ENCODE peak calls at places on chromosomes 13 and 19, in nine cellular contexts. Q, C, U, W, Z, K, V, J and F are unnamed samples.

GRCh38 chr19:9848060-9848459 is 12.9 kb downstream of the PIN1 start:
- DNase-seq in K (peak; percentile 72), U (no peak), J (no peak), W (no peak), Q (peak; percentile 20), Z (no peak), V (no peak), C (no peak), F (no peak)

GRCh38 chr13:29852464-29853054 is 2.1 kb upstream of the UBL3 start:
- DNase-seq in C (peak; percentile 30), K (no peak), V (no peak), W (no peak), J (no peak), Z (no peak), Q (no peak), U (peak; percentile 55), F (no peak)

GRCh38 chr13:44748439-44748838 is 172.3 kb upstream of the TSC22D1 start:
- DNase-seq in K (no peak), Q (no peak), J (no peak), W (no peak), C (no peak), V (no peak), Z (no peak), U (no peak), F (no peak)

GRCh38 chr19:17726914-17727773 is 7.9 kb downstream of the MAP1S start:
- DNase-seq in K (no peak), W (no peak), J (no peak), C (no peak), Q (no peak), Z (no peak), V (no peak), U (no peak), F (no peak)

GRCh38 chr19:3970313-3970807 is 539 bp downstream of the DAPK3 start:
- DNase-seq in Z (no peak), K (no peak), Q (no peak), C (no peak), U (no peak), V (no peak), J (no peak), W (no peak), F (no peak)

GRCh38 chr13:46624353-46624752 is 71.4 kb downstream of the LRCH1 start:
- DNase-seq in U (no peak), Z (no peak), K (no peak), J (no peak), W (no peak), C (no peak), Q (no peak), V (no peak), F (no peak)

GRCh38 chr13:114134111-114134943 is 1.9 kb upstream of the RASA3 start:
- DNase-seq in J (no peak), K (peak; percentile 44), C (no peak), W (no peak), Q (peak; percentile 50), V (no peak), U (no peak), Z (no peak), F (no peak)

GRCh38 chr13:44052843-44053607 is 173.3 kb downstream of the LACC1 start:
- DNase-seq in K (peak; percentile 60), W (no peak), J (no peak), Q (no peak), V (no peak), U (peak; percentile 70), Z (no peak), C (peak; percentile 65), F (no peak)

GRCh38 chr13:111288276-111288675 is 32.2 kb upstream of the TEX29 start:
- DNase-seq in K (no peak), J (no peak), Z (no peak), C (no peak), Q (no peak), W (no peak), U (no peak), V (no peak), F (no peak)

GRCh38 chr19:33241530-33242101 is 16.0 kb upstream of the SLC7A10 start:
- DNase-seq in V (no peak), C (no peak), J (peak; percentile 80), K (peak; percentile 55), W (no peak), Q (peak; percentile 15), Z (no peak), U (peak; percentile 10), F (no peak)

GRCh38 chr13:89375839-89376238 is 1704.7 kb downstream of the SLITRK5 start:
- DNase-seq in Z (no peak), W (no peak), Q (no peak), U (peak; percentile 79), J (no peak), V (no peak), C (peak; percentile 63), K (no peak), F (no peak)

GRCh38 chr19:33440682-33441081 is 67.2 kb downstream of the CEBPG start:
- DNase-seq in C (no peak), Q (no peak), K (no peak), W (no peak), V (no peak), Z (no peak), U (no peak), J (no peak), F (no peak)

GRCh38 chr13:31970237-31970930 is 61.2 kb upstream of the FRY start:
- DNase-seq in U (peak; percentile 81), Z (no peak), Q (no peak), J (no peak), C (peak; percentile 93), W (no peak), K (no peak), V (no peak), F (peak; percentile 92)

GRCh38 chr19:23070353-23070781 is 46.5 kb upstream of the ZNF730 start:
- DNase-seq in C (peak; percentile 15), J (no peak), Q (no peak), Z (peak; percentile 33), U (peak; percentile 17), V (no peak), K (peak; percentile 86), W (no peak), F (no peak)

GRCh38 chr13:39897636-39898035 is 242.2 kb downstream of the COG6 start:
- DNase-seq in Z (no peak), W (no peak), K (no peak), U (peak; percentile 39), V (no peak), J (no peak), Q (no peak), C (peak; percentile 5), F (no peak)

GRCh38 chr13:66219493-66219892 is 1010.6 kb downstream of the PCDH9 start:
- DNase-seq in C (no peak), U (no peak), W (no peak), V (no peak), Q (no peak), Z (no peak), J (no peak), K (no peak), F (no peak)

GRCh38 chr19:359653-359925 is 15.0 kb upstream of the MIER2 start:
- DNase-seq in C (no peak), Q (no peak), J (no peak), U (no peak), V (no peak), K (no peak), W (no peak), Z (no peak), F (no peak)

GRCh38 chr19:43524922-43525835 is 1.8 kb downstream of the ETHE1 start:
- DNase-seq in C (peak; percentile 32), J (peak; percentile 84), U (peak; percentile 41), Z (peak; percentile 43), Q (no peak), V (no peak), K (peak; percentile 74), W (no peak), F (no peak)

GRCh38 chr19:55053735-55054134 is 9.2 kb downstream of the RDH13 start:
- DNase-seq in K (no peak), V (no peak), J (no peak), Q (no peak), Z (no peak), C (no peak), U (no peak), W (no peak), F (no peak)

GRCh38 chr13:24497742-24498141 is 14.8 kb downstream of the PARP4 start:
- DNase-seq in V (no peak), J (no peak), K (no peak), U (no peak), W (no peak), Q (no peak), Z (no peak), C (no peak), F (no peak)

GRCh38 chr13:90830782-90831181 is 516.7 kb upstream of the MIR17HG start:
- DNase-seq in U (no peak), V (no peak), C (no peak), Q (no peak), W (no peak), Z (no peak), J (no peak), K (no peak), F (no peak)

GRCh38 chr19:48806818-48807589 is 3.8 kb downstream of the BCAT2 start:
- DNase-seq in Z (no peak), W (no peak), J (peak; percentile 88), U (peak; percentile 40), K (peak; percentile 68), Q (peak; percentile 57), V (no peak), C (peak; percentile 39), F (no peak)

GRCh38 chr19:1844536-1845515 is 3.5 kb downstream of the REXO1 start:
- DNase-seq in K (no peak), Z (no peak), Q (no peak), C (no peak), J (no peak), V (no peak), U (no peak), W (no peak), F (no peak)
- H3K4me1 ChIP-seq in K (peaks cover 3% of the 10 kb centered on the region), Z (peaks cover 84% of the 10 kb centered on the region), Q (peaks cover 71% of the 10 kb centered on the region), C (peaks cover 10% of the 10 kb centered on the region), J (peaks cover 7% of the 10 kb centered on the region), V (peaks cover 42% of the 10 kb centered on the region), U (peaks cover 5% of the 10 kb centered on the region), W (peaks cover 57% of the 10 kb centered on the region), F (peaks cover 62% of the 10 kb centered on the region)

GRCh38 chr19:1970003-1970805 is 29.2 kb downstream of the CSNK1G2 start:
- DNase-seq in K (no peak), U (peak; percentile 31), Z (no peak), C (no peak), J (no peak), W (no peak), Q (no peak), V (no peak), F (no peak)
- H3K4me1 ChIP-seq in K (no peaks in the 10 kb centered on the region), U (no peaks in the 10 kb centered on the region), Z (no peaks in the 10 kb centered on the region), C (no peaks in the 10 kb centered on the region), J (no peaks in the 10 kb centered on the region), W (peaks cover 16% of the 10 kb centered on the region), Q (peaks cover 12% of the 10 kb centered on the region), V (peaks cover 13% of the 10 kb centered on the region), F (no peaks in the 10 kb centered on the region)

GRCh38 chr13:41004875-41005693 is 14.0 kb downstream of the ELF1 start:
- DNase-seq in C (no peak), V (no peak), U (no peak), K (no peak), Z (no peak), J (no peak), W (no peak), Q (peak; percentile 74), F (no peak)
- H3K4me1 ChIP-seq in C (peaks cover 4% of the 10 kb centered on the region), V (peaks cover 44% of the 10 kb centered on the region), U (peaks cover 2% of the 10 kb centered on the region), K (peaks cover 20% of the 10 kb centered on the region), Z (peaks cover 66% of the 10 kb centered on the region), J (no peaks in the 10 kb centered on the region), W (peaks cover 78% of the 10 kb centered on the region), Q (peaks cover 99% of the 10 kb centered on the region), F (peaks cover 21% of the 10 kb centered on the region)

GRCh38 chr19:41621654-41622053 is 5.2 kb downstream of the CEACAM4 start:
- DNase-seq in U (no peak), J (no peak), Z (no peak), Q (no peak), K (no peak), C (no peak), W (no peak), V (no peak), F (no peak)
- H3K4me1 ChIP-seq in U (no peaks in the 10 kb centered on the region), J (no peaks in the 10 kb centered on the region), Z (no peaks in the 10 kb centered on the region), Q (peaks cover 45% of the 10 kb centered on the region), K (no peaks in the 10 kb centered on the region), C (no peaks in the 10 kb centered on the region), W (no peaks in the 10 kb centered on the region), V (no peaks in the 10 kb centered on the region), F (no peaks in the 10 kb centered on the region)